ENCODE peak calls at places on chromosomes 7 and 10, in four cellular contexts. V is sigmoid colon, P is suprapubic skin, U is esophagus muscularis mucosa. D is an unnamed sample.

GRCh38 chr7:29112721-29113120 is 33.6 kb downstream of the CPVL start:
- DNase-seq in V (no peak), P (no peak), U (no peak), D (no peak)

GRCh38 chr7:13538669-13539068 is 450.8 kb downstream of the ETV1 start:
- DNase-seq in V (no peak), P (no peak), U (no peak), D (no peak)

GRCh38 chr7:11458736-11459483 is 373.1 kb downstream of the THSD7A start:
- DNase-seq in V (no peak), P (no peak), U (no peak), D (no peak)

GRCh38 chr10:49092477-49092876 is 22.8 kb downstream of the VSTM4 start:
- DNase-seq in V (no peak), P (no peak), U (no peak), D (no peak)

GRCh38 chr7:112853429-112853828 is 63.2 kb upstream of the TMEM168 start:
- DNase-seq in V (no peak), P (no peak), U (no peak), D (no peak)

GRCh38 chr7:78194609-78195008 is 396.0 kb downstream of the PHTF2 start:
- DNase-seq in V (no peak), P (no peak), U (no peak), D (no peak)

GRCh38 chr10:42618424-42618823 is 19.9 kb downstream of the ZNF33B start:
- DNase-seq in V (no peak), P (no peak), U (no peak), D (no peak)

GRCh38 chr7:48426331-48426965 is 255.2 kb downstream of the ABCA13 start:
- DNase-seq in V (no peak), P (no peak), U (peak), D (no peak)

GRCh38 chr10:45008524-45009161 is 7.9 kb downstream of the ZNF22 start:
- DNase-seq in V (peak), P (no peak), U (peak), D (peak)

GRCh38 chr10:44973323-44974081 is 5.1 kb downstream of the DEPP1 start:
- DNase-seq in V (peak), P (no peak), U (no peak), D (no peak)

GRCh38 chr7:104039363-104039762 is 49.9 kb upstream of the RELN start:
- DNase-seq in V (no peak), P (no peak), U (no peak), D (no peak)

GRCh38 chr7:107711301-107711700 is 32.6 kb upstream of the CBLL1 start:
- DNase-seq in V (no peak), P (no peak), U (peak), D (no peak)

GRCh38 chr7:158672975-158673374 is 31.6 kb downstream of the NCAPG2 start:
- DNase-seq in V (no peak), P (no peak), U (no peak), D (no peak)

GRCh38 chr10:95260397-95260881 is 30.4 kb downstream of the PDLIM1 start:
- DNase-seq in V (no peak), P (peak), U (peak), D (no peak)

GRCh38 chr10:61835069-61835908 is 66.2 kb upstream of the ARID5B start:
- DNase-seq in V (no peak), P (no peak), U (no peak), D (no peak)

GRCh38 chr10:99681553-99681952 is 22.2 kb downstream of the ENTPD7 start:
- DNase-seq in V (no peak), P (no peak), U (no peak), D (no peak)

GRCh38 chr7:100503350-100503735 is 19.6 kb downstream of the NYAP1 start:
- DNase-seq in V (no peak), P (no peak), U (no peak), D (no peak)

GRCh38 chr10:44424298-44424697 is 39.4 kb upstream of the CXCL12 start:
- DNase-seq in V (no peak), P (no peak), U (no peak), D (no peak)

GRCh38 chr7:4607321-4607729 is 74.8 kb upstream of the FOXK1 start:
- DNase-seq in V (no peak), P (peak), U (no peak), D (no peak)

GRCh38 chr10:47424231-47424630 is 40.1 kb upstream of the ZNF488 start:
- DNase-seq in V (no peak), P (no peak), U (peak), D (no peak)

GRCh38 chr7:93578762-93579161 is 4.2 kb upstream of the CALCR start:
- DNase-seq in V (no peak), P (no peak), U (no peak), D (no peak)

GRCh38 chr7:7178906-7179305 is 3.4 kb upstream of the C1GALT1 start:
- DNase-seq in V (no peak), P (no peak), U (no peak), D (no peak)

GRCh38 chr7:46201966-46202365 is 280.9 kb upstream of the IGFBP3 start:
- DNase-seq in V (no peak), P (no peak), U (no peak), D (no peak)

GRCh38 chr7:128804472-128804871 is 12.7 kb downstream of the CCDC136 start:
- DNase-seq in V (no peak), P (no peak), U (no peak), D (no peak)

GRCh38 chr7:112437038-112437437 is 13.2 kb upstream of the IFRD1 start:
- DNase-seq in V (no peak), P (no peak), U (no peak), D (no peak)

GRCh38 chr7:30923774-30924413 is 12.2 kb downstream of the AQP1 start:
- DNase-seq in V (peak), P (peak), U (peak), D (no peak)

GRCh38 chr10:128324058-128324457 is 197.8 kb upstream of the MKI67 start:
- DNase-seq in V (no peak), P (no peak), U (peak), D (peak)

GRCh38 chr7:28586736-28587135 is 174.4 kb downstream of the CREB5 start:
- DNase-seq in V (no peak), P (no peak), U (no peak), D (peak)

GRCh38 chr10:31274310-31274709 is 44.7 kb upstream of the ZEB1 start:
- DNase-seq in V (no peak), P (no peak), U (no peak), D (no peak)

GRCh38 chr7:98879198-98879988 is 1.1 kb downstream of the TRRAP start:
- DNase-seq in V (no peak), P (peak), U (no peak), D (peak)
- TF ChIP-seq POLR2A in V (no peak), P (no peak), U (no peak), D (no peak)

GRCh38 chr10:78588194-78588811 is 480.5 kb upstream of the ZMIZ1 start:
- DNase-seq in V (peak), P (no peak), U (no peak), D (no peak)
- TF ChIP-seq POLR2AphosphoS5 in V (peak), P (no peak), U (peak), D (no peak)

GRCh38 chr7:68613405-68613804 is 984.9 kb upstream of the AUTS2 start:
- DNase-seq in V (no peak), P (no peak), U (no peak), D (no peak)

GRCh38 chr7:68613897-68614296 is 984.4 kb upstream of the AUTS2 start:
- DNase-seq in V (no peak), P (no peak), U (no peak), D (no peak)

DNA sequence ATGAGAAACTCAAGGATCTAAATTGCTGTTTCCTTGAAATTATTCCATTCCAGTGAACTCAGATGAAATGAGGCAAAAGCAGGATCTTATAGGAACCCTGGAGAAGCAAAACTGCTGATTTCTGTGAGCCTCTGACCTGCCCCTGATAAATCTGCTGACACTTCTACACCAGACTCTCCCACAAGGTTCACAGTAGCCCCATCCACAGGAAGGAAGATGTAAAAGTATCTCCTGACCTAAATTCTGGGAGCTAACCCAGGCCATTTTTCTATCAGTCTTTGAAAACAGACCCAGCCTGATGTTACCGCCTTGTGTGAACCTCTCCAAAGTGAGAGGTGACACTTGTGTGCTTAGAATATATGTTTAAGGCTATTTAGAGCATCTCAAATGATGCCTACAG is 987.5 kb upstream of the AUTS2 start:
- DNase-seq in V (no peak), P (no peak), U (no peak), D (no peak)
- H3K4me3 ChIP-seq in V (no peak), P (no peak), U (no peak), D (no peak)

DNA sequence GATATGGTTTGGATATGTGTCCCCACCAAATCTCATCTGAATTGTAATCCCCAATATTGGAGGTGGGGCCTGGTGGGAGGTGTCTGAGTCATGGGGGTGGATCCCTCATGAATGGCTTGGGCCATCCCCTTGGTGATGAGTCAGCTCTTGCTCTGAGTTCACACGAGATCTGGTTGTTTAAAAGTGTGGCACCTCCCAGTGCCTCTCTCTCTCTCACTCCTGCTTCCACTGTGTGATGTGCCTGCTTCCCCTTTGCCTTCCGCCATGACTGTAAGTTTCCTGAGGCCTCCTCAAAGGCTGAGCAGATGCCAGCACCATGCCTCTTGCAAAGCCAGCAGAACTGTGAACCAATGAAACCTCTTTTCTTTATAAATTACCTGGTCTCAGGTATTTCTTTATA is 4.8 kb upstream of the GCK start:
- DNase-seq in V (no peak), P (peak), U (no peak), D (no peak)
- TF ChIP-seq POLR2A in V (no peak), P (no peak), U (no peak), D (no peak)

GRCh38 chr10:4763960-4764428 is 62.0 kb upstream of the AKR1E2 start:
- DNase-seq in V (no peak), P (no peak), U (no peak), D (no peak)
- TF ChIP-seq POLR2AphosphoS5 in V (no peak), P (no peak), U (no peak), D (no peak)

DNA sequence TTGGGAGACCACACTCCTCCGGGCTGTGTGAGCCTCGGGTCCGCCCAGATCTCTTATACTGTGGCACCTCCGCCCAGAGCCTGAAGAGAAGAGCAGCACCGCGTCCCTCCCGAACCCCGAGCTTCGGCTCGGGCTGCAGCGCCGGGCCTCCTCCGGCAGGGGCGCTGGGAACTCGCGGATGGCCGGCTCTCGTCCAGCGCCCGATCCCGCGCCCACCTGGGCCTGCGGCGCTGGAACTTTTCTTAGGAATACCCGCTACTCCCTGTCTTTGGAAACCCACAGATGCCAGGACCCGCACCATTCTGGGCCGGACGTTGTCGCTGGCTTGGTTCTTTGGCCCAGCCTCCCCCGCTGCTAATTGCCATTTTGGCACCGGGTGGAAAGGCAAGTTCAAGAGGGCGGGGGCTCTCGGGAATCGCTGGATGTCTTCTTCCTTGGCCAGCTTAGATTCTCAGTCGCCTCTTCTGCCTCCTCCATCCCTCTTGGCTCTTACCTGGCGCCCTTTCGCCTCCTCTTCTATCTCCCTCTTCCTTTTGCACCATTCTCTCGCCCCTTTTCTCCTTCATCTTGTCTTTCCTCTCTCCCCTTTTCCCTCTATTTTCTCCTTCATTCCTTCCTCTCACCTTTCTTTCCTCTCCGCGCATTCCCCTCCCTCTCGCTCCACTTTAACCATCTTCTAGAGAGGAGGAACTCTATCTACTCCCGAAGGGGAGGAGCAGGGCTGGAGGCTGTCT is 2.1 kb upstream of the SORCS3 start:
- DNase-seq in V (no peak), P (no peak), U (peak), D (no peak)
- H3K4me3 ChIP-seq in V (peak), P (peak), U (no peak), D (no peak)

GRCh38 chr7:55571534-55572377 is 546 bp downstream of the VOPP1 start:
- DNase-seq in V (peak), P (no peak), U (no peak), D (peak)
- TF ChIP-seq POLR2A in V (no peak), P (no peak), U (no peak), D (peak)

DNA sequence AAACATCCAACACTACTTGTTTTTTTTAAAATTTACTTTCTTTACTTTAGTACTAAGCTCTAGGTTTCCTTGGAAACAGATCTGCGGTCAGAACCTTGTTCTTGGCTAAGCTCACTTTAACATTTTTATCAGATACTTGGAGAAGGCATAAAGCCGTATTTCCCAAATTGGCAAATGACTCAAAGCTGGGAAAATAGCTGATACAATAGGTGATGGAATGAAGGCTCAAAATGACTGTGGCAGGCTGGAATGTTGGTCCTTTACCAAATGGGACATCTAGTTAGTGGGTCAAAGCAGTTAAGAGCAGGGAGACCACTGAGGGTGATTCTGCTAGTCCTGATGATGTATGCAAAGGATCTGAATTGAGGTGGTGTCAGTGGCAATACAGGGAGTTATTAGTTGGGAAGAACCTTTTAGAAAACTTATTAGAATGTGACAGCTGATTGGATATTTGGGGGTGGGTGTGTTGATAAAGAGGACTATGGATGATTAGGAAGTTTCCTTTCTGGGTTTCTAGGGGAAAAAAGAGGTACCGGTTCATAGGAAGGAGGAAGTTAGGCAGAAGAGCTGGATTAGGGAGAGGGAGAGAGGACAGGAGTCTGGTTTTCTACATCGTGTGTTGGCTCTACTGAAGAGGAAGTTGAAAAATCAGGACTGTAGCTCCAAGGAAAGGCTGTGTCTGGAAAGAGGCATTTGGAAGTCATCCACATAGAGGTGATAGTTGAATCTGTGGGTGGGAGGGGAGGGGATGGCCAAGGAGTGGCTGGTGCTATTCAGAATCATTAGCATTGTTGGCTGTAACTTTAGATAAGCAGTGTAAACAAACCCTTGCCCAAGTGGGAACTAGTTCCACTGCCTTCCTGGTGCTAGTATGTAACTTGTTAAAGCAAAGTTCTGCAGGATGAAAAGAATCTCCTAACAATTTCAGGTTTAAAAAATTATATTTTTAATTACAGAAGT is 13.1 kb downstream of the PLCE1 start:
- DNase-seq in V (no peak), P (no peak), U (no peak), D (no peak)
- TF ChIP-seq POLR2AphosphoS5 in V (no peak), P (no peak), U (no peak), D (no peak)

D was measured in prostate gland.